ENCODE peak calls at places on chromosomes 7 and 10, in four cellular contexts. One of them, this sample, is unnamed.

GRCh38 chr7:50721160-50721559 is 61.5 kb downstream of the GRB10 start:
- DNase-seq in mesenchymal stem cell: no peak
- DNase-seq in H9: no peak
- DNase-seq in mesendoderm: no peak
- DNase-seq in this sample: no peak

GRCh38 chr10:132601567-132601966 is 64.0 kb downstream of the INPP5A start:
- DNase-seq in mesendoderm: no peak
- DNase-seq in mesenchymal stem cell: no peak
- DNase-seq in H9: no peak
- DNase-seq in this sample: no peak

GRCh38 chr10:47078393-47079163 is 167.3 kb downstream of the PTPN20 start:
- DNase-seq in mesenchymal stem cell: no peak
- DNase-seq in mesendoderm: peak
- DNase-seq in H9: no peak
- DNase-seq in this sample: no peak

GRCh38 chr7:132030161-132030568 is 473.7 kb upstream of the PODXL start:
- DNase-seq in mesendoderm: peak
- DNase-seq in mesenchymal stem cell: no peak
- DNase-seq in H9: no peak
- DNase-seq in this sample: no peak

GRCh38 chr10:106189254-106189653 is 975.3 kb downstream of the SORCS1 start:
- DNase-seq in mesenchymal stem cell: peak
- DNase-seq in H9: peak
- DNase-seq in mesendoderm: peak
- DNase-seq in this sample: peak

GRCh38 chr10:78846770-78847169 is 222.0 kb upstream of the ZMIZ1 start:
- DNase-seq in mesenchymal stem cell: no peak
- DNase-seq in H9: no peak
- DNase-seq in mesendoderm: no peak
- DNase-seq in this sample: no peak

GRCh38 chr7:117384693-117385092 is 42.6 kb downstream of the ASZ1 start:
- DNase-seq in mesenchymal stem cell: no peak
- DNase-seq in mesendoderm: no peak
- DNase-seq in H9: no peak
- DNase-seq in this sample: no peak

GRCh38 chr10:97713351-97713827 is at the start of gene MARVELD1:
- DNase-seq in mesendoderm: peak
- DNase-seq in mesenchymal stem cell: peak
- DNase-seq in H9: peak
- DNase-seq in this sample: peak

GRCh38 chr7:153397906-153398305 is 638.4 kb downstream of the ACTR3B start:
- DNase-seq in H9: no peak
- DNase-seq in mesenchymal stem cell: no peak
- DNase-seq in mesendoderm: no peak
- DNase-seq in this sample: no peak

GRCh38 chr10:62755662-62756653 is 48.6 kb upstream of the ADO start:
- DNase-seq in mesendoderm: no peak
- DNase-seq in mesenchymal stem cell: no peak
- DNase-seq in H9: no peak
- DNase-seq in this sample: no peak

GRCh38 chr7:61111-61510 is 131.3 kb upstream of the FAM20C start:
- DNase-seq in mesenchymal stem cell: no peak
- DNase-seq in mesendoderm: no peak
- DNase-seq in H9: no peak
- DNase-seq in this sample: no peak

GRCh38 chr10:96448021-96448457 is 65.7 kb downstream of the TLL2 start:
- DNase-seq in mesenchymal stem cell: no peak
- DNase-seq in mesendoderm: no peak
- DNase-seq in H9: no peak
- DNase-seq in this sample: no peak

GRCh38 chr7:157392256-157393037 is 55.6 kb downstream of the DNAJB6 start:
- DNase-seq in mesenchymal stem cell: no peak
- DNase-seq in mesendoderm: no peak
- DNase-seq in H9: no peak
- DNase-seq in this sample: no peak

GRCh38 chr10:49562893-49563292 is 24.0 kb upstream of the ERCC6 start:
- DNase-seq in mesenchymal stem cell: no peak
- DNase-seq in mesendoderm: no peak
- DNase-seq in H9: no peak
- DNase-seq in this sample: no peak

GRCh38 chr10:79938728-79939380 is 10.1 kb downstream of the SFTPD start:
- DNase-seq in mesenchymal stem cell: no peak
- DNase-seq in H9: peak
- DNase-seq in mesendoderm: no peak
- DNase-seq in this sample: no peak

GRCh38 chr7:158255156-158255555 is 332.5 kb downstream of the PTPRN2 start:
- DNase-seq in mesendoderm: no peak
- DNase-seq in H9: peak
- DNase-seq in mesenchymal stem cell: no peak
- DNase-seq in this sample: no peak

GRCh38 chr10:30637881-30638467 is 8.4 kb upstream of the LYZL2 start:
- DNase-seq in mesendoderm: peak
- DNase-seq in H9: no peak
- DNase-seq in mesenchymal stem cell: peak
- DNase-seq in this sample: no peak

GRCh38 chr10:21831986-21832735 is 171.4 kb downstream of the DNAJC1 start:
- DNase-seq in mesenchymal stem cell: peak
- DNase-seq in mesendoderm: no peak
- DNase-seq in H9: no peak
- DNase-seq in this sample: no peak

GRCh38 chr7:91276909-91277308 is 12.7 kb downstream of the FZD1 start:
- DNase-seq in H9: no peak
- DNase-seq in mesendoderm: no peak
- DNase-seq in mesenchymal stem cell: no peak
- DNase-seq in this sample: no peak

GRCh38 chr10:49592726-49593563 is 17.2 kb upstream of the SLC18A3 start:
- DNase-seq in mesenchymal stem cell: peak
- DNase-seq in mesendoderm: peak
- DNase-seq in H9: peak
- DNase-seq in this sample: no peak

GRCh38 chr7:127589901-127590300 is 1.7 kb downstream of the ARF5 start:
- DNase-seq in mesenchymal stem cell: no peak
- DNase-seq in mesendoderm: no peak
- DNase-seq in H9: no peak
- DNase-seq in this sample: no peak

GRCh38 chr10:329361-330099 is 194.3 kb downstream of the ZMYND11 start:
- DNase-seq in H9: no peak
- DNase-seq in mesenchymal stem cell: peak
- DNase-seq in mesendoderm: peak
- DNase-seq in this sample: no peak

GRCh38 chr7:7498881-7499280 is 36.8 kb downstream of the COL28A1 start:
- DNase-seq in mesenchymal stem cell: no peak
- DNase-seq in mesendoderm: no peak
- DNase-seq in H9: no peak
- DNase-seq in this sample: no peak

GRCh38 chr7:14759785-14760184 is 142.8 kb downstream of the DGKB start:
- DNase-seq in H9: no peak
- DNase-seq in mesenchymal stem cell: no peak
- DNase-seq in mesendoderm: no peak
- DNase-seq in this sample: no peak

GRCh38 chr10:99633832-99634231 is 13.6 kb upstream of the SLC25A28 start:
- DNase-seq in H9: no peak
- DNase-seq in mesenchymal stem cell: no peak
- DNase-seq in mesendoderm: no peak
- DNase-seq in this sample: no peak

GRCh38 chr7:45663965-45664623 is 89.9 kb downstream of the ADCY1 start:
- DNase-seq in mesenchymal stem cell: no peak
- DNase-seq in H9: peak
- DNase-seq in mesendoderm: no peak
- DNase-seq in this sample: no peak

GRCh38 chr10:110783509-110784103 is 88.1 kb upstream of the PDCD4 start:
- DNase-seq in H9: no peak
- DNase-seq in mesenchymal stem cell: no peak
- DNase-seq in mesendoderm: no peak
- DNase-seq in this sample: no peak

GRCh38 chr7:37211097-37211496 is 237.6 kb downstream of the ELMO1 start:
- DNase-seq in H9: no peak
- DNase-seq in mesenchymal stem cell: peak
- DNase-seq in mesendoderm: no peak
- DNase-seq in this sample: no peak

GRCh38 chr10:86443069-86443468 is 76.5 kb upstream of the GRID1 start:
- DNase-seq in H9: no peak
- DNase-seq in mesenchymal stem cell: peak
- DNase-seq in mesendoderm: no peak
- DNase-seq in this sample: no peak

GRCh38 chr7:27129729-27130539 is 623 bp downstream of the HOXA4 start:
- DNase-seq in H9: no peak
- DNase-seq in mesendoderm: no peak
- DNase-seq in mesenchymal stem cell: peak
- DNase-seq in this sample: no peak

GRCh38 chr7:115299379-115300038 is 377.6 kb downstream of the MDFIC start:
- DNase-seq in mesenchymal stem cell: peak
- DNase-seq in mesendoderm: peak
- DNase-seq in H9: no peak
- DNase-seq in this sample: peak
- H3K23ac ChIP-seq in mesenchymal stem cell: no peak
- H3K23ac ChIP-seq in mesendoderm: no peak
- H3K23ac ChIP-seq in H9: no peak
- H3K23ac ChIP-seq in this sample: no peak

DNA sequence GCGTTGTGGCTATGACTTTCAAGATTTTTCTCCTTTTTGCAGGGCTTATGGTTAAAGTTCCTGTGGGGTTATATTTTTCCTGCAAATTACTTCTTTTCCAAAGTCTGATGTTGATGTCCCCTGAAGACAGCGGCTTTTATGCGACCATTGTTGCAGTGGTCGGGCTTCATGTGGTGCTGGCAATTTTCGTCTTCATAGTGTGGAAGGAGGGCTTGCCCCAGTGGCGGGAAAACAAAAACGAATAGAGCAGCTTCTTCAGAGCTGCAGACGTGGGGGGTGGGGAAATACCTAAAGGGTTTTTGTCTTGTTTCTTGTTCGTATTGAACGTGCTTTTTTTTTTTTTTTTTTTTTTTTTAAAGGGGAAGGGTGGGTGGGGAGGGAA is 53.8 kb downstream of the MCMBP start:
- DNase-seq in mesendoderm: peak
- DNase-seq in H9: peak
- DNase-seq in mesenchymal stem cell: no peak
- DNase-seq in this sample: peak
- H2BK120ac ChIP-seq in mesendoderm: no peak
- H2BK120ac ChIP-seq in H9: no peak
- H2BK120ac ChIP-seq in mesenchymal stem cell: peak
- H2BK120ac ChIP-seq in this sample: peak

GRCh38 chr7:137934941-137935848 is 66.7 kb downstream of the CREB3L2 start:
- DNase-seq in mesendoderm: peak
- DNase-seq in mesenchymal stem cell: no peak
- DNase-seq in H9: no peak
- DNase-seq in this sample: no peak

GRCh38 chr7:137934176-137934826 is 67.6 kb downstream of the CREB3L2 start:
- DNase-seq in H9: no peak
- DNase-seq in mesendoderm: no peak
- DNase-seq in mesenchymal stem cell: no peak
- DNase-seq in this sample: no peak

GRCh38 chr7:137932881-137933269 is 69.0 kb downstream of the CREB3L2 start:
- DNase-seq in mesenchymal stem cell: peak
- DNase-seq in H9: no peak
- DNase-seq in mesendoderm: peak
- DNase-seq in this sample: no peak

GRCh38 chr7:137931823-137932222 is 70.1 kb downstream of the CREB3L2 start:
- DNase-seq in H9: no peak
- DNase-seq in mesenchymal stem cell: no peak
- DNase-seq in mesendoderm: no peak
- DNase-seq in this sample: no peak

DNA sequence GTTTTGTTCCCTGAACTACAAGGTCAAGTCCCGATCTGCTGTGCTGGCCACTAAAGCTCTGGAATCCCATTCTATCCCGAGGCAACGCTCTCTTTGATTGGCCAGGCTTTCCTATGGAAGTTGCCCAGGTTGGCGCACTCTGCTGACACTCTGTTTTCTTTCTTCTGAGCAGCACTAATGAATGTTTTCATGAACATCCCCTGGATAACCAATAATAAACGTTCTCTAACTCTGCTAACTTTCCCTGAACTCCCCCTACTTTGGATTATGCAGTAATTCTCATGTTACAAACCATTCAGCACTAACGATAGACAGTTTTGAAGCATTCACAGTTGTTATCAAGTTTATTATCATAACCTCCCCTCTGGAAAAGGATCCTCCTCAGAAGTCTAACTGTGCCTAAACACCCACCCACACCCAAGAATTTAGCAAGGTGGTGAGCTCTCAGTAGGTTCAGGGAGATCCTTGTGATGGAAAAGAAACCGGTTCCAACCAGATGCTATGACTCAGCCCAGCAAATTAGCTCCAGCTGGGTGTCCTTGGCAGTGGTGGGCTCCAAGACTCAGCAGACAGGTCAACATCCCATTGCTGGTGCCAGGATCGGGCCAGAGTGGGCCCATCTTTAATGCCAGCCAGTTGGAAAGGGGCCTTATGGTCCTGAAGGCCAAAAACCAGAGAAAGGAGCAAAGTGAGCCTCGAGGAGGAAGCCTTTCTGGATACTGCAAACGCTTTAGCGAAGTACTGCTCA is 68.4 kb downstream of the CREB3L2 start:
- DNase-seq in mesenchymal stem cell: peak
- DNase-seq in H9: no peak
- DNase-seq in mesendoderm: peak
- DNase-seq in this sample: no peak
- H3K23ac ChIP-seq in mesenchymal stem cell: no peak
- H3K23ac ChIP-seq in H9: no peak
- H3K23ac ChIP-seq in mesendoderm: no peak
- H3K23ac ChIP-seq in this sample: no peak

GRCh38 chr7:115822380-115822779 is 208.2 kb downstream of the TFEC start:
- DNase-seq in mesenchymal stem cell: no peak
- DNase-seq in H9: no peak
- DNase-seq in mesendoderm: no peak
- DNase-seq in this sample: no peak
- H2BK120ac ChIP-seq in mesenchymal stem cell: no peak
- H2BK120ac ChIP-seq in H9: no peak
- H2BK120ac ChIP-seq in mesendoderm: no peak
- H2BK120ac ChIP-seq in this sample: no peak

This sample was measured in neuronal stem cell.